ENCODE peak calls at places on chromosome 9, in eight cellular contexts. X, R, K, B, E, J, Z and D are unnamed samples.

GRCh38 chr9:74760031-74760700 is 127.6 kb downstream of the TRPM6 start:
- DNase-seq in X (no peak), R (no peak), K (peak), B (no peak), E (no peak), J (no peak), Z (no peak), D (peak)

GRCh38 chr9:89865357-89865756 is 260.5 kb downstream of the GADD45G start:
- DNase-seq in X (no peak), R (no peak), K (no peak), B (no peak), E (no peak), J (no peak), Z (no peak), D (no peak)

GRCh38 chr9:136673970-136674785 is 11.5 kb downstream of the EGFL7 start:
- DNase-seq in X (no peak), R (no peak), K (no peak), B (no peak), E (no peak), J (no peak), Z (no peak), D (no peak)

GRCh38 chr9:30713279-30713678 is 1671.2 kb upstream of the ACO1 start:
- DNase-seq in X (no peak), R (no peak), K (no peak), B (no peak), E (no peak), J (no peak), Z (no peak), D (no peak)

GRCh38 chr9:114370251-114370984 is 17.4 kb downstream of the AKNA start:
- DNase-seq in X (no peak), R (no peak), K (no peak), B (no peak), E (no peak), J (peak), Z (no peak), D (no peak)

GRCh38 chr9:7234144-7234543 is 476.4 kb downstream of the KDM4C start:
- DNase-seq in X (no peak), R (peak), K (peak), B (no peak), E (no peak), J (peak), Z (peak), D (peak)

GRCh38 chr9:78958887-78959286 is 612.9 kb upstream of the TLE4 start:
- DNase-seq in X (no peak), R (peak), K (peak), B (no peak), E (no peak), J (no peak), Z (no peak), D (peak)

GRCh38 chr9:114309096-114309495 is 13.8 kb upstream of the ORM1 start:
- DNase-seq in X (peak), R (no peak), K (no peak), B (peak), E (no peak), J (no peak), Z (no peak), D (no peak)

GRCh38 chr9:3526903-3527652 is 1.3 kb upstream of the RFX3 start:
- DNase-seq in X (no peak), R (peak), K (peak), B (no peak), E (no peak), J (no peak), Z (peak), D (peak)